ENCODE peak calls at places on chromosomes 1 and 21, in four cellular contexts. C is tibial artery, N is transverse colon, S is A549. U is an unnamed sample.
A peak's percentile ranks its signal among the peaks of the same experiment; 100 is the strongest.

GRCh38 chr1:43554444-43554992 is 23.8 kb downstream of the PTPRF start:
- DNase-seq in C (no peak), N (no peak), S (peak; percentile 56), U (no peak)

GRCh38 chr1:39590546-39590945 is 14.0 kb upstream of the PABPC4 start:
- DNase-seq in C (no peak), N (no peak), S (no peak), U (no peak)

GRCh38 chr1:221688488-221688843 is 53.4 kb downstream of the DUSP10 start:
- DNase-seq in C (no peak), N (no peak), S (no peak), U (no peak)

GRCh38 chr1:47776554-47777156 is 220.5 kb downstream of the TRABD2B start:
- DNase-seq in C (no peak), N (no peak), S (no peak), U (no peak)

GRCh38 chr1:67682659-67683197 is 2.3 kb upstream of the GADD45A start:
- DNase-seq in C (no peak), N (no peak), S (peak; percentile 45), U (no peak)

GRCh38 chr1:24364975-24365678 is 46.0 kb downstream of the GRHL3 start:
- DNase-seq in C (no peak), N (no peak), S (peak; percentile 83), U (no peak)

GRCh38 chr1:241972703-241973375 is 15.3 kb downstream of the BECN2 start:
- DNase-seq in C (no peak), N (no peak), S (peak; percentile 24), U (no peak)

GRCh38 chr1:17123196-17124045 is 4.2 kb upstream of the PADI2 start:
- DNase-seq in C (no peak), N (no peak), S (no peak), U (no peak)

GRCh38 chr1:62621907-62622306 is 24.6 kb downstream of the ANGPTL3 start:
- DNase-seq in C (no peak), N (no peak), S (peak; percentile 90), U (no peak)

GRCh38 chr1:64493864-64494263 is 23.9 kb downstream of the CACHD1 start:
- DNase-seq in C (no peak), N (no peak), S (no peak), U (no peak)

GRCh38 chr1:242431786-242432185 is 92.7 kb downstream of the PLD5 start:
- DNase-seq in C (no peak), N (no peak), S (no peak), U (no peak)

GRCh38 chr1:240107058-240107684 is 15.5 kb downstream of the FMN2 start:
- DNase-seq in C (no peak), N (no peak), S (no peak), U (no peak)

GRCh38 chr21:41269535-41269934 is 47.1 kb upstream of the FAM3B start:
- DNase-seq in C (no peak), N (no peak), S (no peak), U (no peak)

GRCh38 chr1:180912801-180913616 is at the start of gene KIAA1614:
- DNase-seq in C (peak; percentile 73), N (no peak), S (no peak), U (peak; percentile 46)

GRCh38 chr1:198575715-198576641 is 35.5 kb upstream of the ATP6V1G3 start:
- DNase-seq in C (no peak), N (no peak), S (peak; percentile 11), U (no peak)

GRCh38 chr1:38826262-38826661 is 33.3 kb downstream of the RRAGC start:
- DNase-seq in C (no peak), N (no peak), S (no peak), U (no peak)

GRCh38 chr1:69568435-69569280 is 936 bp downstream of the LRRC7 start:
- DNase-seq in C (peak; percentile 45), N (no peak), S (no peak), U (no peak)

GRCh38 chr1:200988693-200989092 is 34.8 kb downstream of the KIF21B start:
- DNase-seq in C (no peak), N (no peak), S (no peak), U (no peak)

GRCh38 chr1:16068356-16069270 is 4.8 kb downstream of the FAM131C start:
- DNase-seq in C (peak; percentile 83), N (no peak), S (no peak), U (no peak)

GRCh38 chr1:10975567-10976326 is 36.7 kb upstream of the TARDBP start:
- DNase-seq in C (no peak), N (peak; percentile 57), S (peak; percentile 23), U (peak; percentile 55)

GRCh38 chr1:209651148-209651547 is 1.1 kb downstream of the LAMB3 start:
- DNase-seq in C (peak; percentile 83), N (peak; percentile 84), S (peak; percentile 82), U (peak; percentile 84)

GRCh38 chr1:33039840-33040239 is 3.2 kb upstream of the AK2 start:
- DNase-seq in C (no peak), N (no peak), S (no peak), U (no peak)

GRCh38 chr1:16926491-16927195 is 4.9 kb downstream of the CROCC start:
- DNase-seq in C (no peak), N (no peak), S (no peak), U (no peak)

GRCh38 chr1:23791434-23792047 is 596 bp downstream of the LYPLA2 start:
- DNase-seq in C (no peak), N (peak; percentile 50), S (no peak), U (peak; percentile 59)

GRCh38 chr1:195202271-195202670 is 1406.0 kb downstream of the KCNT2 start:
- DNase-seq in C (no peak), N (no peak), S (no peak), U (no peak)

GRCh38 chr1:45854724-45855123 is 51.3 kb downstream of the MAST2 start:
- DNase-seq in C (no peak), N (no peak), S (no peak), U (no peak)

GRCh38 chr21:17491716-17492414 is 21.0 kb upstream of the CXADR start:
- DNase-seq in C (no peak), N (no peak), S (peak; percentile 56), U (no peak)

GRCh38 chr1:7207875-7208646 is 422.8 kb downstream of the CAMTA1 start:
- DNase-seq in C (no peak), N (peak; percentile 35), S (peak; percentile 67), U (no peak)

GRCh38 chr1:198496216-198497143 is 44.0 kb downstream of the ATP6V1G3 start:
- DNase-seq in C (no peak), N (no peak), S (no peak), U (no peak)

GRCh38 chr1:159430985-159431384 is 1.0 kb upstream of the OR10J4 start:
- DNase-seq in C (no peak), N (no peak), S (no peak), U (no peak)
- H3K9me3 ChIP-seq in C (no peaks in the 10 kb centered on the region), N (no peaks in the 10 kb centered on the region), S (no peaks in the 10 kb centered on the region), U (no peaks in the 10 kb centered on the region)

DNA sequence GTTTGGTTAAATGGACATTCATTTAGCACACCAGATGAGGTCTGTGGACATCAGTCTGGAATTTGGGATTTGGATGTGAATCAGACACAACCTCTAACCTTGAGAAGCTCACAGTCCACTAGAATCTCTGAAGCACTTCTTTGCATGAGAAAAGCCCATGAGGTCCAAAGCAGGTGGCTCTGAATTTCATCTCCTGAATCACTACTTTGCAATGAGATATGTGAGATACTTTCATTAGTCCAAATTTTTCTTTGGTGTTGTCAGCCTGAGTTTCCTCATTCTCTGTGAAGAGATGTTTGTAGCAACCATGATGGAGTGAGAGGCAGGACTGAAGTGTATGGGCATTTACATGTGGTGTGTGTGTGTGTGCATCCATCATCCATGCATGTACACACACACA is 16.5 kb upstream of the LCE2D start:
- DNase-seq in C (no peak), N (no peak), S (no peak), U (no peak)
- H3K9me3 ChIP-seq in C (no peaks in the 10 kb centered on the region), N (no peaks in the 10 kb centered on the region), S (no peaks in the 10 kb centered on the region), U (no peaks in the 10 kb centered on the region)

DNA sequence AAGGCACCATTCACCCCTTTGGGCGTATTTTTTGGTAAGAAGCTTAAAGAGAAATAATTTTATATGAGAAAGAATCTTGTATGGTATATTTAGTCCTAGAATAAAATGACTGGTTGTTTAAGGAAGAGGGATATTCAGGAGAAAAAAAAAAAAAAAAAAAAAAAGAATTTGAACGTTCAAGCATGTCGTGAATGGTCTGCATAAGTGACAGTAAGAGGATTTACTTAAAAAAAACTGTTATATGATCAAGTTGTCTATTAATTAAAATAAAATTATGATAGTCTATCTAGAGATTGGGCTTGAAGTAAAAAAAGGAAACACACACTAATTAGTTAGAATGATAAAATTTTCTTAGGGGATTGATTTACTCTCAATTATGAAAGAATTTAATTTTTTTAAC is 11.7 kb upstream of the OR14I1 start:
- DNase-seq in C (no peak), N (no peak), S (peak; percentile 14), U (no peak)
- H3K9me3 ChIP-seq in C (no peaks in the 10 kb centered on the region), N (peaks cover 5% of the 10 kb centered on the region), S (peaks cover 8% of the 10 kb centered on the region), U (peaks cover 5% of the 10 kb centered on the region)

DNA sequence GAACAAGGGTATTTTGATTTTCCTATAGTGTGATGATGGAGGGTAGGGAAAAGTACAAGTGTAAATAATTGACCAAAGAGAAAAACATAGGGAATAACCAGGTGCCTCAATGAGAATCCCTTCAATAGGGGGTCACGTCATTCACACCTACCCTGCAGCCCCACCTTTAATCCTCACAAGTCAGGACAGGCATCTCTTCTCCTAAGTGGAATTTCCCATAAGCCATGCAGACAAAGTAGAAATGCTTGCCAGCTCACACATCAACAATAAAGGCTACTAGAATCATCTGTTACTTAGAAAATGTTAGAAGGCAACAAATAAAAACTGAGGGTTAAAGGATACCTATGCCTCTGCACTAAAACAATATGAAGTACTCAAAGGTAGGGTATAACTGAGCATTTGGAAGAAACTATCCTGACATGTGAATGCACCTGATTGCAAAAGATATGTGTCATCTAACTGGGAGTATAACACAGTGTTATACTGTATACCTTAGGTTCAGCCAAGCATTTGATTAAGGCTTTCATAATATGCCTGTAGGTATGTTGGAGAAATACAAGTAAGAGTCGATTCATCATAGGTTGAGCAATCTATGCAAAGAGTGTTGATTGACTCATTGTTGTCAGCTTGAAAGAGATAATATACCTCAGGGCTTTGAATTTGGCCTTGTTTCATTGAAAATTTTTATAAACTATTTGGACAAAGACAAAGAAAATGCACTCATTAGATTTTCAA is 32.4 kb upstream of the ATP1A1 start:
- DNase-seq in C (no peak), N (no peak), S (no peak), U (no peak)
- H3K9me3 ChIP-seq in C (no peaks in the 10 kb centered on the region), N (no peaks in the 10 kb centered on the region), S (no peaks in the 10 kb centered on the region), U (no peaks in the 10 kb centered on the region)

DNA sequence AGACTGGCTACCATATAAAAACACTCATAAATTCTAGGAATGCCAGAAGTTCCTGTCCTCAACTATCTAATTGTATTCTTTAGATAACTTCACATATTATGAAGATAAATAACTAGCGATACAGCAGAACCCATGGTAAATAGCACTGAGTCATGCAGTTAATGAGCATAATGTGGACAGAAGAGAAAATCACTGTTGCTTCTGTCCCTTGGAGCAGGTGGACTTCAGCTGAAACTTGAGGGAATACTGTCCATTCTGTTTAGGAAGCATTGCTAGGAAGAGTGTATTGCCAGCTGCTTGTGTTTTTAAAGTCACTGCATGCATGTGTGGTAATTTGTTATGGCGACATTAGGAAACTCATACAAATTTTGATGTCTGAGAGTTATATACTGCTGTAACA is 854.4 kb downstream of the LTN1 start:
- DNase-seq in C (no peak), N (no peak), S (no peak), U (no peak)
- H3K9me3 ChIP-seq in C (no peaks in the 10 kb centered on the region), N (no peaks in the 10 kb centered on the region), S (no peaks in the 10 kb centered on the region), U (no peaks in the 10 kb centered on the region)

DNA sequence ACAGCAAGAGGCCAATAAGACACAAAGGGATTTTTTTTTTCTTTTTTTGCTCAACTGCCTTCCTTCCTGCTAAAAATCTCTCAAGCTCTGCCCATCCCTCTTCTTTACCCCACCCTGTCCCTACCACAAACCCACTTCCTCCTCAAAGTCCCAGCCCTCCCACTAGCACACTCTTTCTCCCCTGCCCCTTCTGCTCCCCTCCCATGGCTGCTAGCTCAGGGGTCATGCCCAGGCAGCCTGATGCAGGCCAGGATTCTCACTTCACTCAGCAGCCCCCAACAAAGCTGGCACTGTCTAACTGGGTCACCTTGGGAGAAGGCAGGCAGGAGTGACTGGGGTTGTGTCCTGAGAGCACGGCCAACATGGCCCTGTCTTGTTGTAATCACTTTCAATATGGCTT is 28.8 kb upstream of the PPP2R5A start:
- DNase-seq in C (no peak), N (no peak), S (no peak), U (peak; percentile 51)
- H3K9me3 ChIP-seq in C (no peaks in the 10 kb centered on the region), N (no peaks in the 10 kb centered on the region), S (no peaks in the 10 kb centered on the region), U (no peaks in the 10 kb centered on the region)

U was measured in Peyer's patch.